ENCODE peak calls at places on chromosomes 12 and 14, in nine cellular contexts. Y is astrocyte of the spinal cord, P is epithelial cell of esophagus, Z is retinal pigment epithelial cell, U is tibial nerve, F is lung, R is astrocyte, W is HCT116, N is choroid plexus epithelial cell. X is an unnamed sample.
A peak's percentile ranks its signal among the peaks of the same experiment; 100 is the strongest.

GRCh38 chr12:18345021-18345735 is 83.9 kb downstream of the PIK3C2G start:
- DNase-seq in R (peak; percentile 1), P (no peak), U (no peak), Z (peak; percentile 5), Y (peak; percentile 3), F (no peak), W (no peak), N (peak; percentile 46), X (no peak)

GRCh38 chr12:52684431-52684830 is 4.2 kb upstream of the KRT1 start:
- DNase-seq in U (no peak), W (no peak), N (no peak), Z (no peak), R (no peak), P (no peak), Y (no peak), F (no peak), X (no peak)

GRCh38 chr12:93387780-93388179 is 10.1 kb downstream of the NUDT4 start:
- DNase-seq in N (no peak), Y (peak; percentile 52), F (no peak), P (peak; percentile 63), U (no peak), W (no peak), R (peak; percentile 77), Z (no peak), X (peak; percentile 80)

GRCh38 chr14:33332497-33332896 is 393.8 kb downstream of the NPAS3 start:
- DNase-seq in Z (no peak), R (no peak), W (no peak), F (no peak), N (no peak), Y (no peak), U (no peak), P (no peak), X (no peak)

GRCh38 chr12:23209793-23210192 is 584.8 kb downstream of the ETNK1 start:
- DNase-seq in F (no peak), Z (no peak), W (no peak), R (no peak), Y (no peak), P (peak; percentile 86), U (no peak), N (peak; percentile 4), X (no peak)

GRCh38 chr12:12327802-12328201 is 22.2 kb downstream of the MANSC1 start:
- DNase-seq in U (peak; percentile 62), Z (no peak), Y (peak; percentile 68), W (peak; percentile 62), N (peak; percentile 82), P (peak; percentile 70), F (no peak), R (peak; percentile 45), X (peak; percentile 73)

GRCh38 chr14:102209224-102209966 is 69.7 kb downstream of the WDR20 start:
- DNase-seq in Z (no peak), P (peak; percentile 37), N (peak; percentile 46), U (peak; percentile 14), R (no peak), F (no peak), Y (no peak), W (no peak), X (no peak)

GRCh38 chr14:56794088-56794556 is 16.2 kb downstream of the OTX2 start:
- DNase-seq in W (no peak), N (no peak), P (no peak), Y (no peak), R (no peak), Z (no peak), U (no peak), F (no peak), X (no peak)

GRCh38 chr14:54599932-54600331 is 33.0 kb downstream of the SAMD4A start:
- DNase-seq in Y (no peak), P (peak; percentile 57), F (no peak), Z (no peak), R (peak; percentile 37), W (no peak), N (no peak), U (no peak), X (no peak)

GRCh38 chr12:90905691-90906370 is 49.1 kb downstream of the CCER1 start:
- DNase-seq in W (no peak), N (peak; percentile 23), P (peak; percentile 87), F (no peak), Z (no peak), R (peak; percentile 47), Y (peak; percentile 27), U (no peak), X (no peak)

GRCh38 chr14:68779761-68780323 is 13.0 kb downstream of the ZFP36L1 start:
- DNase-seq in N (peak; percentile 73), W (peak; percentile 94), P (peak; percentile 64), F (no peak), U (no peak), Y (peak; percentile 92), Z (peak; percentile 48), R (peak; percentile 97), X (no peak)

GRCh38 chr12:100741084-100741711 is 53.4 kb upstream of the ANO4 start:
- DNase-seq in Y (peak; percentile 32), F (no peak), Z (no peak), N (peak; percentile 60), U (peak; percentile 13), R (no peak), W (peak; percentile 6), P (peak; percentile 41), X (peak; percentile 24)

GRCh38 chr14:32738206-32738871 is 200.3 kb upstream of the NPAS3 start:
- DNase-seq in N (no peak), R (no peak), U (no peak), P (peak; percentile 85), W (no peak), F (no peak), Z (no peak), Y (no peak), X (no peak)

GRCh38 chr14:100771121-100771800 is 44.6 kb downstream of the DLK1 start:
- DNase-seq in W (no peak), Y (no peak), U (no peak), P (no peak), R (no peak), N (no peak), F (no peak), Z (no peak), X (no peak)

GRCh38 chr14:29643415-29644206 is 284.0 kb downstream of the PRKD1 start:
- DNase-seq in N (peak; percentile 81), P (no peak), Z (no peak), F (no peak), W (no peak), R (peak; percentile 56), U (no peak), Y (peak; percentile 59), X (no peak)

DNA sequence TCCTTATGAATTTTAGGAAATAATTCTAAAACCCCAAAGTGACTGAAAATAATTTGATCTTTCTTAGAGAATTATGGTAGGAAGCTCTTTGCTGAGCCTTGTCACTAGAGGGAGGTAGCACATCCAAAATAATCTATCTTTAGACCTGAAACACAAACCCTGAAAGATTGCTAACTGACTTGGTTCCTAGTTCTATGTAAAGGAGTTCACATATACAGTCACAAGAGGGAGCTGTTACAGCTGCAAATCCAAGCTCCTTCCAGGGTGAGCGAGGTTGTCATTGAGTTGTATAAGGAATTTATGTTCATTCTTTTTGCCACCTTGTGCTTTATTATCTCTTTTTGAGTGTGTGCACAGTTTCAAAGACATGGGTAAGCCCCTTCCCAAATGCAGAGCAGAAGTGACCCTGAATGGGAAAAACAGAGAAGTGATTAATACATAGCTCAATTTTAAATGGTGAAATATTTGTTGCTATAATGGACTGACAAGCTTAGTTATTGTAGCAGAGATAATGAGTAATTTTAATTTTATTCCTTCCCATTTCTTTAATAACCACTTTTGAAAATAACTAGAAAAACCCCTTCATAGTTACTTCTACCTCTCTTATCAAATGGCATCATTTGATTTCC is 387.9 kb downstream of the DAD1 start:
- DNase-seq in N (peak; percentile 91), R (peak; percentile 26), Y (peak; percentile 67), Z (no peak), W (peak; percentile 46), F (no peak), U (no peak), P (peak; percentile 78), X (peak; percentile 57)
- TF ChIP-seq CTCF in N (peak; percentile 88), R (peak; percentile 81), Y (peak; percentile 80), Z (peak; percentile 86), W (peak; percentile 58), F (peak; percentile 1), U (peak; percentile 10), P (peak; percentile 92), X (peak; percentile 69)

DNA sequence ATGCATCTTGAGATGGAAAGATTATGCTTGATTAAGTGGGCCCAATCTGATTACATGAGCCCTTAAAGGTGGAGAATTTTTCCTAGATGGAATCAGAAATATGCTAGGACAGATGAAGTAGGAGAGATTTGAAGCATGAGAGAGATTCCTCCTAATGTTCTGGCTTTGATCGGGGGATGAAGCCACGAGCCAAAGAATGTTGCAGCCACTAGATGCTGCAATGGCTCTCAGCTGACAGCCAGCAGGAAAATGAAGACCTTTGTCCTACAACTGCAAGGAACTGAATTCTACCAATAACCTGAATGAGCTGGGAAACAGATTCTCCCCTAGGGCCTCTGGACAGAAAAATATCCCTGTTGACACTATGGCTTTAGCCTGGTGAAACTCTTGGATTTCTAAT is 82.6 kb upstream of the ATP2B1 start:
- DNase-seq in U (no peak), Z (no peak), P (no peak), R (no peak), Y (no peak), W (no peak), F (no peak), N (no peak), X (no peak)
- H3K4me3 ChIP-seq in U (no peak overlapping the region), Z (no peak overlapping the region), P (no peak overlapping the region), R (no peak overlapping the region), Y (no peak overlapping the region), W (no peak overlapping the region), F (no peak overlapping the region), N (no peak overlapping the region), X (no peak overlapping the region)

DNA sequence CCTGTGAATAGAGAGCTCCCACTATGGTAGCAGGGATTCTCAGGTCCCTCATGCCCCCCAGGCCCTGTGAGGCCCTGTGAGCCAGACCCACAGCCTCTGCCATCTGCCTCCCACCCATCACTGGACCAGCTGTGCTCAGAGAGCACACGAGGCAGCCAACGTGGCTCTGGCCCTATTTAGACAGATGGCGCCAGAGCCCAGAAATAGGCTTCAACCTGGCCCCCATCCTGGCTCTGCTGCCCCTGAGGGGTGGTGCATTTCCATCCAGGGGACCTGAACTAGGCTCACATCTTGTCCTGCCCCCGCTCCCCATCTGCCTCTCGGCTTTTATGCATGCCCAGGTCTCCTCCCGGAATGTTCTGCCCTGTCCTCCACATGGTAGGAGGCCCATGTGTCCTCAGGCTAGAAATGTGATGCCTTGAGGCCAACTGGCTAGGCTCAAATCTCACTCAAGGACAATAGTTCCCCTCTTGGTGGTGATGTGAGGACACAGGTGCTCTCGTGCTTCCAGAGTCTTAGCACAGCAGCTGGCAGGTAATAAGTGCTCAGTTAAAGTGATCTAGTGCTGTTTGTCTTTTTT is 18.9 kb downstream of the TMEM63C start:
- DNase-seq in R (no peak), P (no peak), N (no peak), W (no peak), F (no peak), Z (no peak), U (no peak), Y (no peak), X (no peak)
- TF ChIP-seq CTCF in R (no peak), P (no peak), N (no peak), W (no peak), F (no peak), Z (no peak), U (no peak), Y (peak; percentile 0), X (no peak)

DNA sequence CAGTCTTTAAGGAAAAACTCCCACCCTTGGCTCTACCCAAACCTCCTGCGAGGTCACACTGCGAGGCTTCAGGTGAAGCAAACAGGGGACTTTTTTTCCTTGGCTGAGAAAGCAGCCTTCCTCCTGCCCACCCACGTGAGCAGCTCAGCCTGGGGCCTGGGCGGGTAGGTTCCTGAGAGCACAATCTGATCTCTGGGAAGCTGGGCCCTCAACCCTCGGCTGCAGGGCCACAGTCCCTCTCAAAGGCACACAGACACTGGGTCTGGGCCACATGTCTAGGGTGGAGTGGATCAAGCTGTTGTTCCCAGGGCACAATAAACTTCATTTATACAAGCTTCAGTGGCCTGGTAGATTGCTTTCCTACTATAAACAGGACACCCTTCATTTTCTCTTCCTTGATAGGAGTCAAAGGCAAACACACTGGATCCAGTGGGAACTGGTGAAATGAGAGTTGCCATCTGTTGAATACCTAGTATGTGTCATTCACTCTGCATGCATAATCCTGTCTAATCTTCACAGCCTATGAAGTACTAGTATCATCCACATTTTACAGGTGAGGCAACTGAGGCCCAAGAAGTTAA is 41.3 kb upstream of the PNMA1 start:
- DNase-seq in Z (no peak), W (no peak), U (no peak), R (no peak), Y (no peak), N (no peak), P (peak; percentile 71), F (no peak), X (peak; percentile 51)
- H3K4me3 ChIP-seq in Z (no peak overlapping the region), W (no peak overlapping the region), U (peak overlapping the region; percentile 1), R (no peak overlapping the region), Y (no peak overlapping the region), N (no peak overlapping the region), P (no peak overlapping the region), F (no peak overlapping the region), X (peak overlapping the region; percentile 73)

X was measured in GM12865.